ENCODE peak calls at places on chromosome 6, in five cellular contexts. R, U, D, N and Z are unnamed samples.

GRCh38 chr6:40146902-40147301 is 212.6 kb upstream of the MOCS1 start:
- DNase-seq in R (no peak), U (no peak), D (no peak), N (no peak), Z (no peak)

GRCh38 chr6:1636971-1637871 is 27.5 kb downstream of the FOXC1 start:
- DNase-seq in R (no peak), U (peak), D (no peak), N (no peak), Z (peak)

GRCh38 chr6:16243055-16243454 is 4.7 kb downstream of the GMPR start:
- DNase-seq in R (no peak), U (no peak), D (no peak), N (no peak), Z (peak)

GRCh38 chr6:33018904-33019303 is 9.5 kb upstream of the HLA-DOA start:
- DNase-seq in R (peak), U (no peak), D (peak), N (no peak), Z (peak)

GRCh38 chr6:125662301-125662700 is 87.1 kb upstream of the HEY2 start:
- DNase-seq in R (no peak), U (no peak), D (no peak), N (no peak), Z (peak)

GRCh38 chr6:168132531-168133184 is 53.6 kb upstream of the FRMD1 start:
- DNase-seq in R (peak), U (peak), D (no peak), N (peak), Z (no peak)

GRCh38 chr6:3277851-3278416 is 19.2 kb downstream of the PSMG4 start:
- DNase-seq in R (no peak), U (no peak), D (no peak), N (no peak), Z (no peak)

GRCh38 chr6:39686980-39687379 is 38.2 kb downstream of the KIF6 start:
- DNase-seq in R (peak), U (no peak), D (no peak), N (no peak), Z (no peak)

GRCh38 chr6:6678811-6679210 is 90.3 kb downstream of the LY86 start:
- DNase-seq in R (no peak), U (no peak), D (no peak), N (no peak), Z (peak)

GRCh38 chr6:78670802-78671201 is 196.5 kb upstream of the IRAK1BP1 start:
- DNase-seq in R (no peak), U (no peak), D (no peak), N (no peak), Z (no peak)

GRCh38 chr6:136494710-136495109 is 55.5 kb downstream of the MAP7 start:
- DNase-seq in R (no peak), U (no peak), D (no peak), N (no peak), Z (no peak)

GRCh38 chr6:38413097-38413800 is 226.5 kb downstream of the BTBD9 start:
- DNase-seq in R (no peak), U (no peak), D (no peak), N (no peak), Z (no peak)

GRCh38 chr6:22221630-22222029 is 75.2 kb downstream of the PRL start:
- DNase-seq in R (no peak), U (no peak), D (no peak), N (no peak), Z (no peak)

GRCh38 chr6:89385156-89385667 is 26.9 kb downstream of the RRAGD start:
- DNase-seq in R (no peak), U (peak), D (no peak), N (no peak), Z (peak)

GRCh38 chr6:15376900-15377487 is 131.1 kb downstream of the JARID2 start:
- DNase-seq in R (no peak), U (no peak), D (no peak), N (no peak), Z (no peak)

GRCh38 chr6:138685257-138685656 is 88.3 kb upstream of the CCDC28A start:
- DNase-seq in R (no peak), U (no peak), D (no peak), N (no peak), Z (no peak)